ENCODE peak calls at places on chromosome 1, in nine cellular contexts. Q is upper lobe of left lung, N is breast epithelium, D is brain microvascular endothelial cell, V is GM20000, J is stomach, A is tibial artery, Z is AG04450, M is mammary epithelial cell. R is an unnamed sample.
A peak's percentile ranks its signal among the peaks of the same experiment; 100 is the strongest.

GRCh38 chr1:58895082-58895481 is 111.2 kb upstream of the JUN start:
- DNase-seq in Q (no peak), N (no peak), D (no peak), V (no peak), J (no peak), A (no peak), Z (no peak), M (no peak), R (no peak)

GRCh38 chr1:1678581-1679380 is 13.8 kb downstream of the SLC35E2B start:
- DNase-seq in Q (no peak), N (peak; percentile 70), D (no peak), V (peak; percentile 72), J (peak; percentile 84), A (peak; percentile 48), Z (no peak), M (no peak), R (peak; percentile 34)

GRCh38 chr1:115239148-115239820 is 98.8 kb downstream of the NGF start:
- DNase-seq in Q (no peak), N (no peak), D (peak; percentile 43), V (no peak), J (no peak), A (no peak), Z (peak; percentile 32), M (no peak), R (no peak)

GRCh38 chr1:228163004-228163753 is 2.4 kb upstream of the IBA57 start:
- DNase-seq in Q (peak; percentile 42), N (no peak), D (peak; percentile 32), V (no peak), J (peak; percentile 43), A (no peak), Z (no peak), M (peak; percentile 55), R (no peak)

GRCh38 chr1:43622471-43622870 is 27.5 kb upstream of the KDM4A start:
- DNase-seq in Q (no peak), N (no peak), D (peak; percentile 59), V (no peak), J (no peak), A (no peak), Z (no peak), M (no peak), R (no peak)

GRCh38 chr1:228398741-228399461 is 7.7 kb downstream of the TRIM11 start:
- DNase-seq in Q (no peak), N (peak; percentile 17), D (no peak), V (no peak), J (no peak), A (peak; percentile 59), Z (no peak), M (no peak), R (no peak)

GRCh38 chr1:1400576-1401456 is 1.7 kb upstream of the CCNL2 start:
- DNase-seq in Q (no peak), N (no peak), D (no peak), V (no peak), J (no peak), A (no peak), Z (no peak), M (no peak), R (no peak)

GRCh38 chr1:204828352-204828850 is 42.3 kb upstream of the NFASC start:
- DNase-seq in Q (no peak), N (no peak), D (peak; percentile 2), V (peak; percentile 55), J (peak; percentile 48), A (peak; percentile 73), Z (no peak), M (peak; percentile 72), R (peak; percentile 39)

GRCh38 chr1:179883040-179883501 is 986 bp downstream of the TOR1AIP1 start:
- DNase-seq in Q (peak; percentile 34), N (no peak), D (no peak), V (peak; percentile 8), J (peak; percentile 35), A (no peak), Z (no peak), M (no peak), R (no peak)

GRCh38 chr1:94907161-94907560 is 19.7 kb downstream of the CNN3 start:
- DNase-seq in Q (no peak), N (no peak), D (no peak), V (no peak), J (no peak), A (no peak), Z (no peak), M (no peak), R (no peak)

GRCh38 chr1:167373398-167373797 is 144.9 kb downstream of the CD247 start:
- DNase-seq in Q (no peak), N (no peak), D (no peak), V (no peak), J (no peak), A (no peak), Z (no peak), M (no peak), R (no peak)

GRCh38 chr1:9235123-9235513 is 544 bp downstream of the H6PD start:
- DNase-seq in Q (peak; percentile 38), N (no peak), D (peak; percentile 47), V (no peak), J (peak; percentile 39), A (no peak), Z (no peak), M (peak; percentile 60), R (no peak)

GRCh38 chr1:67052741-67053534 is 1.0 kb downstream of the SLC35D1 start:
- DNase-seq in Q (peak; percentile 45), N (peak; percentile 57), D (peak; percentile 47), V (peak; percentile 16), J (peak; percentile 40), A (no peak), Z (no peak), M (peak; percentile 91), R (no peak)

GRCh38 chr1:67540733-67541125 is 110.5 kb upstream of the SERBP1 start:
- DNase-seq in Q (no peak), N (no peak), D (no peak), V (no peak), J (no peak), A (no peak), Z (no peak), M (no peak), R (no peak)

GRCh38 chr1:13889495-13889894 is 189.5 kb downstream of the PRDM2 start:
- DNase-seq in Q (no peak), N (no peak), D (no peak), V (no peak), J (no peak), A (no peak), Z (no peak), M (no peak), R (no peak)

GRCh38 chr1:231683439-231684165 is 57.0 kb downstream of the DISC1 start:
- DNase-seq in Q (no peak), N (no peak), D (peak; percentile 14), V (no peak), J (no peak), A (no peak), Z (no peak), M (no peak), R (no peak)

GRCh38 chr1:43525995-43526394 is 4.7 kb upstream of the PTPRF start:
- DNase-seq in Q (peak; percentile 12), N (no peak), D (peak; percentile 49), V (no peak), J (no peak), A (no peak), Z (no peak), M (peak; percentile 30), R (no peak)

GRCh38 chr1:43540653-43541071 is 10.0 kb downstream of the PTPRF start:
- DNase-seq in Q (no peak), N (peak; percentile 68), D (no peak), V (no peak), J (no peak), A (peak; percentile 90), Z (no peak), M (no peak), R (no peak)

GRCh38 chr1:186302378-186302920 is 72.6 kb downstream of the TPR start:
- DNase-seq in Q (no peak), N (no peak), D (no peak), V (no peak), J (no peak), A (no peak), Z (no peak), M (peak; percentile 6), R (no peak)

GRCh38 chr1:186307445-186307844 is 67.6 kb downstream of the TPR start:
- DNase-seq in Q (no peak), N (no peak), D (no peak), V (no peak), J (no peak), A (peak; percentile 48), Z (no peak), M (no peak), R (no peak)

GRCh38 chr1:186303911-186304310 is 71.1 kb downstream of the TPR start:
- DNase-seq in Q (no peak), N (no peak), D (no peak), V (no peak), J (no peak), A (no peak), Z (no peak), M (no peak), R (no peak)

GRCh38 chr1:186306533-186306932 is 68.5 kb downstream of the TPR start:
- DNase-seq in Q (no peak), N (no peak), D (no peak), V (no peak), J (no peak), A (no peak), Z (no peak), M (no peak), R (no peak)

GRCh38 chr1:186304982-186305949 is 69.8 kb downstream of the TPR start:
- DNase-seq in Q (no peak), N (no peak), D (peak; percentile 38), V (peak; percentile 67), J (no peak), A (no peak), Z (no peak), M (peak; percentile 14), R (no peak)
- TF ChIP-seq CTCF in Q (no peak), N (peak; percentile 25), D (peak; percentile 73), V (no peak), J (no peak), A (no peak), Z (peak; percentile 44), M (peak; percentile 79), R (no peak)

GRCh38 chr1:225882699-225883615 is 777 bp upstream of the TMEM63A start:
- DNase-seq in Q (peak; percentile 62), N (no peak), D (no peak), V (peak; percentile 66), J (peak; percentile 73), A (peak; percentile 83), Z (no peak), M (peak; percentile 37), R (no peak)
- TF ChIP-seq CTCF in Q (no peak), N (no peak), D (no peak), V (no peak), J (peak; percentile 2), A (no peak), Z (no peak), M (no peak), R (no peak)

GRCh38 chr1:214823311-214824117 is 220.5 kb downstream of the CENPF start:
- DNase-seq in Q (no peak), N (no peak), D (no peak), V (no peak), J (no peak), A (no peak), Z (no peak), M (no peak), R (no peak)
- TF ChIP-seq CTCF in Q (no peak), N (no peak), D (no peak), V (no peak), J (no peak), A (no peak), Z (no peak), M (no peak), R (no peak)

DNA sequence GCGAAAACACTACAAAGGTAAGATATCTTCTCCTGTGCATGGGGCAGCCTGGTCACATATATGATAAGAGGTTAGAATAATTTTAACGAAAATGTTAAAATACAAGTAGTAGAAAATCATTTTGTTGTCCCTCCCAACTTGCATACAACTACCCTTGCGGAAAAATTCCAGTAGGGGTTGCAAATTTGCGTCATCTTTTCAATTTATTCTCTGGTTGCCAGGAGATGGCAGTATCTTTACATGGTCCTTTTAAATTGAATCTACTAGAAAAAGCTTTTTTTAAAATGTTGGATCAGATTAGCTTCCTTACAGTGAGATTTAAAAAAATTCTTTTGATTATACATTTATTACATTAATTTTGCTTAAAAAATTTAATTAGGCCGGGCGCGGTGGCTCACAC is 10.9 kb downstream of the S100PBP start:
- DNase-seq in Q (no peak), N (no peak), D (no peak), V (no peak), J (no peak), A (no peak), Z (no peak), M (no peak), R (no peak)
- TF ChIP-seq CTCF in Q (no peak), N (no peak), D (peak; percentile 17), V (no peak), J (no peak), A (peak; percentile 24), Z (peak; percentile 21), M (no peak), R (no peak)